ENCODE peak calls at places on chromosomes 13 and 19, in six cellular contexts. B is fibroblast of pulmonary artery, L is thoracic aorta, Q is fibroblast of lung, M is AG10803, W is glutamatergic neuron. S is an unnamed sample.

GRCh38 chr19:46411088-46412033 is 2.0 kb downstream of the CCDC8 start:
- DNase-seq in B (no peak), L (no peak), Q (no peak), W (no peak), M (no peak), S (no peak)

GRCh38 chr19:11555246-11555645 is 3.8 kb downstream of the ELOF1 start:
- DNase-seq in Q (no peak), B (no peak), W (no peak), M (no peak), L (no peak), S (no peak)

GRCh38 chr13:112842343-112842856 is 126.6 kb upstream of the MCF2L start:
- DNase-seq in M (no peak), L (no peak), Q (peak), W (peak), B (peak), S (no peak)

GRCh38 chr13:40371531-40372125 is 294.8 kb downstream of the FOXO1 start:
- DNase-seq in W (no peak), B (no peak), M (no peak), L (no peak), Q (no peak), S (no peak)

GRCh38 chr19:31512403-31512970 is 163.3 kb upstream of the TSHZ3 start:
- DNase-seq in M (no peak), W (no peak), Q (no peak), B (no peak), L (no peak), S (peak)

GRCh38 chr13:98279473-98280175 is 102.6 kb upstream of the RNF113B start:
- DNase-seq in W (no peak), L (no peak), B (no peak), Q (no peak), M (no peak), S (no peak)

GRCh38 chr19:47143322-47144073 is 12.9 kb downstream of the SAE1 start:
- DNase-seq in B (no peak), Q (no peak), W (no peak), L (no peak), M (no peak), S (no peak)

GRCh38 chr19:771332-771785 is 20.4 kb downstream of the MISP start:
- DNase-seq in M (peak), L (no peak), B (peak), W (peak), Q (peak), S (no peak)

GRCh38 chr13:75010941-75011340 is 471.0 kb downstream of the TBC1D4 start:
- DNase-seq in B (no peak), W (no peak), M (no peak), L (no peak), Q (no peak), S (no peak)

GRCh38 chr13:41622545-41623429 is 165.4 kb downstream of the RGCC start:
- DNase-seq in M (peak), W (no peak), Q (peak), L (no peak), B (peak), S (no peak)

GRCh38 chr19:461664-462551 is 1.1 kb upstream of the SHC2 start:
- DNase-seq in Q (no peak), M (no peak), L (no peak), B (no peak), W (peak), S (no peak)

GRCh38 chr19:2312819-2313501 is 5.0 kb upstream of the LINGO3 start:
- DNase-seq in M (no peak), B (no peak), W (no peak), L (no peak), Q (no peak), S (no peak)

GRCh38 chr13:98173431-98173921 is 3.6 kb downstream of the RNF113B start:
- DNase-seq in L (no peak), B (peak), W (no peak), Q (peak), M (peak), S (peak)

GRCh38 chr19:47047931-47048399 is 459 bp downstream of the TMEM160 start:
- DNase-seq in Q (peak), B (peak), W (peak), M (peak), L (peak), S (peak)

GRCh38 chr13:106919093-106919492 is 351.2 kb upstream of the ARGLU1 start:
- DNase-seq in M (no peak), Q (no peak), W (no peak), B (peak), L (no peak), S (no peak)

GRCh38 chr13:30191491-30192100 is 115.8 kb downstream of the KATNAL1 start:
- DNase-seq in M (peak), W (no peak), Q (peak), L (no peak), B (no peak), S (no peak)

GRCh38 chr19:47075179-47075811 is 26.9 kb upstream of the TMEM160 start:
- DNase-seq in M (peak), W (no peak), B (no peak), Q (no peak), L (no peak), S (no peak)

GRCh38 chr19:49843265-49843664 is 7.7 kb upstream of the PTOV1 start:
- DNase-seq in L (no peak), B (no peak), W (no peak), Q (no peak), M (no peak), S (no peak)

GRCh38 chr13:23554000-23554399 is 16.2 kb upstream of the TNFRSF19 start:
- DNase-seq in W (no peak), Q (peak), M (no peak), B (no peak), L (no peak), S (no peak)

GRCh38 chr19:56877069-56877715 is 36.7 kb upstream of the PEG3 start:
- DNase-seq in W (no peak), M (no peak), B (no peak), L (no peak), Q (no peak), S (no peak)

GRCh38 chr19:6674868-6675305 is 4.9 kb upstream of the TNFSF14 start:
- DNase-seq in Q (peak), B (peak), M (peak), L (no peak), W (no peak), S (no peak)

GRCh38 chr13:30481241-30481760 is 15.6 kb upstream of the HMGB1 start:
- DNase-seq in B (no peak), Q (no peak), L (no peak), M (no peak), W (no peak), S (no peak)

GRCh38 chr13:94369862-94370491 is 109.5 kb downstream of the DCT start:
- DNase-seq in B (peak), Q (peak), L (no peak), W (no peak), M (no peak), S (no peak)

GRCh38 chr19:4238831-4239230 is 8.0 kb upstream of the YJU2 start:
- DNase-seq in W (no peak), L (no peak), B (no peak), Q (no peak), M (no peak), S (no peak)

GRCh38 chr19:39405261-39405912 is 1.3 kb upstream of the ZFP36 start:
- DNase-seq in B (no peak), L (no peak), Q (no peak), M (no peak), W (no peak), S (no peak)

GRCh38 chr19:49744946-49745381 is 18.1 kb downstream of the TSKS start:
- DNase-seq in M (no peak), W (no peak), Q (no peak), B (no peak), L (no peak), S (no peak)

GRCh38 chr13:77372275-77372674 is 45.4 kb upstream of the MYCBP2 start:
- DNase-seq in W (no peak), B (no peak), M (peak), Q (peak), L (no peak), S (no peak)

GRCh38 chr13:114248011-114248410 is 13.3 kb downstream of the CDC16 start:
- DNase-seq in B (no peak), W (no peak), L (no peak), M (peak), Q (peak), S (no peak)

GRCh38 chr19:55358943-55359908 is 3.8 kb downstream of the GARIN5B start:
- DNase-seq in B (no peak), Q (no peak), M (no peak), L (no peak), W (no peak), S (no peak)

GRCh38 chr13:38957794-38958592 is 32.6 kb downstream of the STOML3 start:
- DNase-seq in B (no peak), W (no peak), Q (no peak), M (no peak), L (no peak), S (no peak)

GRCh38 chr19:54035215-54036178 is 28.2 kb downstream of the VSTM1 start:
- DNase-seq in M (peak), L (no peak), W (no peak), Q (peak), B (peak), S (no peak)

GRCh38 chr13:35210234-35210633 is 266.3 kb downstream of the MAB21L1 start:
- DNase-seq in L (no peak), B (peak), Q (no peak), M (peak), W (no peak), S (no peak)

GRCh38 chr19:12801466-12802266 is at the start of the genes PRDX2 and THSD8:
- DNase-seq in Q (peak), M (peak), W (peak), L (no peak), B (peak), S (peak)

GRCh38 chr13:97353927-97354326 is 80.0 kb upstream of the RAP2A start:
- DNase-seq in M (peak), W (no peak), Q (peak), L (no peak), B (no peak), S (no peak)

GRCh38 chr19:29686285-29686805 is 21.1 kb downstream of the PLEKHF1 start:
- DNase-seq in W (no peak), M (no peak), Q (no peak), L (no peak), B (no peak), S (no peak)
- TF ChIP-seq CTCF in W (no peak), M (no peak), Q (no peak), L (no peak), B (no peak), S (no peak)

GRCh38 chr19:35618857-35619256 is 6.3 kb downstream of the HAUS5 start:
- DNase-seq in W (no peak), B (no peak), L (no peak), Q (no peak), M (no peak), S (no peak)
- TF ChIP-seq CTCF in W (no peak), B (no peak), L (no peak), Q (peak), M (no peak), S (no peak)

GRCh38 chr19:50893047-50893737 is 18.0 kb downstream of the KLK4 start:
- DNase-seq in L (no peak), Q (no peak), M (no peak), W (no peak), B (no peak), S (no peak)
- TF ChIP-seq CTCF in L (no peak), Q (no peak), M (no peak), W (no peak), B (no peak), S (no peak)

GRCh38 chr13:24680258-24680920 is at the start of gene ATP12A:
- DNase-seq in L (no peak), W (peak), M (no peak), Q (no peak), B (no peak), S (no peak)
- TF ChIP-seq CTCF in L (no peak), W (peak), M (no peak), Q (no peak), B (no peak), S (no peak)

GRCh38 chr19:10416380-10417257 is 3.7 kb upstream of the PDE4A start:
- DNase-seq in W (peak), Q (peak), B (peak), L (peak), M (peak), S (peak)
- TF ChIP-seq CTCF in W (peak), Q (peak), B (peak), L (peak), M (peak), S (peak)

GRCh38 chr13:102825400-102825799 is 20.4 kb upstream of the ERCC5 start:
- DNase-seq in M (no peak), W (no peak), Q (no peak), B (no peak), L (no peak), S (no peak)

GRCh38 chr13:102830646-102831045 is 15.2 kb upstream of the ERCC5 start:
- DNase-seq in B (peak), L (no peak), W (no peak), Q (peak), M (peak), S (no peak)

DNA sequence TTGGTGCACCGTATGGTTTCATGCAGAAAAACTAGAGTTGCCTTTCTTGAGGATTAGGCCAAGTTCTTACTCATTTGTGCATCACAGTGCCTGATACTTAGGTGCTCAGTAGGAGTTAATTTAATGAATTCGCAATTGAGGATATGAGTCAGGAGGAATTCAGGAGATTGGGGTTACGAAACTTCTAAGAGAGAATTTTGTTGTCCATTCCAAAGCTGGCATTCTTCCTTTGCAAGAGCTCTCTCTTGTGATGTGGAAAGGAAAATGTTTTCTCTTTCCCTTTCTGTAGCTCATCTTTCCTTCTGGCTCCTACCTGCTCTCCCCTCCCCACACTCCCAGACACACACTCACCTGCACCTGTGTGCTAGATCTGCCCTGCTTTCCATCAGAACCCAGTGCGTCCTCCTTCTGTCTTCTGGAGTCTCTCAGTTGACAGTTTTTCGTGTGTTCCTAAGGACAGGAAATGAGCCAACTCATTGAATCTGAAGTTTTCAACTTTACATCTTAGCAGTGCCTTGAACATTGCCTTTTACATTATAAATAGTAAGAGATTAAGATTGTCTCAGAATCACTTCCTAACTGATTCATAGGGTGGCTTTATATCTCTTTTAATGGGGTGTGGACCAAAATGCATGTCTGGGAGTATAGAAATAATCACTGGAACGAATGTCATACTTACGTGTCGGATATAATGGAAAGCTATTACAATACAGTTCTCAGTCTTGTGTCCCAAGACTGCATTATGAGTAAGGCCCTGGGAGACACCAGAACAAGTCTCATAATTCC is 19.7 kb upstream of the ERCC5 start:
- DNase-seq in M (peak), W (no peak), L (no peak), Q (peak), B (peak), S (no peak)
- TF ChIP-seq CTCF in M (peak), W (no peak), L (no peak), Q (peak), B (no peak), S (no peak)

GRCh38 chr13:21031594-21031993 is 29.8 kb downstream of the LATS2 start:
- DNase-seq in Q (no peak), M (no peak), L (no peak), B (no peak), W (no peak), S (no peak)
- TF ChIP-seq CTCF in Q (no peak), M (no peak), L (no peak), B (no peak), W (no peak), S (no peak)

GRCh38 chr13:51444922-51445321 is 7.9 kb downstream of the INTS6 start:
- DNase-seq in M (peak), B (peak), Q (peak), W (no peak), L (no peak), S (no peak)
- TF ChIP-seq CTCF in M (peak), B (peak), Q (peak), W (no peak), L (peak), S (no peak)

S was measured in suprapubic skin.